ENCODE peak calls at places on chromosomes 1 and 21, in five cellular contexts. D, B, H, W and A are unnamed samples.

GRCh38 chr1:51973587-51974474 is 16.7 kb downstream of the RAB3B start:
- DNase-seq in D (peak), B (no peak), H (no peak), W (no peak), A (no peak)

GRCh38 chr1:160993544-160993943 is 27.4 kb downstream of the F11R start:
- DNase-seq in D (peak), B (no peak), H (no peak), W (no peak), A (peak)

GRCh38 chr1:41483960-41484844 is at the start of gene EDN2:
- DNase-seq in D (no peak), B (peak), H (peak), W (no peak), A (peak)

GRCh38 chr1:115411388-115412063 is 73.5 kb upstream of the NGF start:
- DNase-seq in D (no peak), B (no peak), H (no peak), W (no peak), A (no peak)

GRCh38 chr21:29205009-29205408 is 74.6 kb downstream of the MAP3K7CL start:
- DNase-seq in D (no peak), B (no peak), H (no peak), W (no peak), A (no peak)

GRCh38 chr1:203287109-203287893 is 18.0 kb upstream of the BTG2 start:
- DNase-seq in D (no peak), B (peak), H (peak), W (no peak), A (no peak)

GRCh38 chr1:1770102-1770501 is 8.2 kb downstream of the NADK start:
- DNase-seq in D (no peak), B (no peak), H (no peak), W (no peak), A (no peak)

GRCh38 chr1:31295874-31296485 is 608 bp downstream of the SNRNP40 start:
- DNase-seq in D (no peak), B (no peak), H (no peak), W (no peak), A (no peak)